ENCODE peak calls at places on chromosomes 2 and 18, in nine cellular contexts. N, R, S, F, Y, V, E, A and B are unnamed samples.

GRCh38 chr2:206275274-206276160 is 1.1 kb downstream of the ZDBF2 start:
- DNase-seq in E (no peak), V (peak; percentile 43), A (no peak), R (peak; percentile 80), N (no peak), Y (no peak), F (peak; percentile 23), S (peak; percentile 5), B (peak; percentile 17)

GRCh38 chr18:808086-808485 is 4.0 kb downstream of the YES1 start:
- DNase-seq in F (no peak), V (peak; percentile 0), Y (no peak), S (peak; percentile 29), E (no peak), A (peak; percentile 31), N (no peak), R (no peak), B (no peak)

GRCh38 chr2:132392211-132392610 is 24.4 kb upstream of the GPR39 start:
- DNase-seq in V (no peak), Y (no peak), F (no peak), A (no peak), E (no peak), N (no peak), S (no peak), R (no peak), B (no peak)

GRCh38 chr2:59630789-59631188 is 922.7 kb downstream of the BCL11A start:
- DNase-seq in E (no peak), N (no peak), R (no peak), A (no peak), Y (no peak), S (no peak), F (no peak), V (no peak), B (no peak)

GRCh38 chr2:190858817-190859216 is 21.8 kb upstream of the GLS start:
- DNase-seq in A (peak; percentile 64), F (no peak), R (no peak), V (no peak), S (no peak), N (no peak), E (no peak), Y (no peak), B (no peak)

GRCh38 chr18:10660485-10660884 is 134.7 kb downstream of the NAPG start:
- DNase-seq in S (no peak), F (no peak), V (no peak), Y (no peak), N (peak; percentile 28), R (no peak), A (peak; percentile 68), E (no peak), B (no peak)

GRCh38 chr2:64837116-64837704 is 152.0 kb upstream of the SLC1A4 start:
- DNase-seq in F (no peak), S (no peak), R (peak; percentile 56), V (no peak), E (no peak), N (peak; percentile 11), A (peak; percentile 59), Y (peak; percentile 65), B (no peak)

GRCh38 chr18:48879008-48879431 is 71.7 kb downstream of the SMAD7 start:
- DNase-seq in R (no peak), F (no peak), S (no peak), E (no peak), Y (no peak), N (peak; percentile 86), A (no peak), V (no peak), B (no peak)

GRCh38 chr18:48800479-48800876 is 150.3 kb downstream of the SMAD7 start:
- DNase-seq in S (no peak), A (no peak), V (no peak), N (no peak), F (no peak), Y (no peak), E (peak; percentile 11), R (no peak), B (no peak)

GRCh38 chr2:54899576-54900200 is 150.6 kb downstream of the RTN4 start:
- DNase-seq in Y (peak; percentile 35), R (peak; percentile 65), N (peak; percentile 25), V (peak; percentile 97), E (no peak), F (peak; percentile 10), A (peak; percentile 69), S (peak; percentile 38), B (peak; percentile 55)

GRCh38 chr18:55462652-55463051 is 125.3 kb downstream of the TCF4 start:
- DNase-seq in N (no peak), Y (no peak), R (no peak), F (no peak), E (no peak), S (no peak), A (no peak), V (no peak), B (no peak)

GRCh38 chr18:27136208-27136535 is 48.9 kb downstream of the CHST9 start:
- DNase-seq in Y (peak; percentile 4), V (no peak), A (peak; percentile 7), S (no peak), E (no peak), F (no peak), R (no peak), N (peak; percentile 86), B (no peak)

GRCh38 chr2:25098558-25099486 is 56.9 kb downstream of the EFR3B start:
- DNase-seq in V (no peak), N (no peak), F (no peak), E (no peak), S (no peak), Y (peak; percentile 35), A (no peak), R (no peak), B (peak; percentile 88)

GRCh38 chr2:182814380-182814779 is 52.1 kb downstream of the FRZB start:
- DNase-seq in V (no peak), N (no peak), S (no peak), Y (no peak), R (no peak), F (no peak), E (no peak), A (no peak), B (no peak)